ENCODE peak calls at places on chromosomes 3 and 15, in five cellular contexts. H is neural progenitor cell, Q is MM.1S, E is PC-3, Y is GM23338. W is an unnamed sample. For H3F3A, the result is how much of the 10 kb centered on the place peaks cover.

GRCh38 chr3:52470920-52471319 is 15.5 kb downstream of the NISCH start:
- DNase-seq in Y (no peak), H (no peak), E (no peak), Q (no peak), W (no peak)

GRCh38 chr15:98906712-98907083 is 100.9 kb downstream of the PGPEP1L start:
- DNase-seq in H (no peak), Q (no peak), E (peak), Y (no peak), W (peak)

GRCh38 chr3:113231827-113232253 is 20.5 kb downstream of the BOC start:
- DNase-seq in H (no peak), Q (no peak), Y (peak), E (peak), W (peak)

GRCh38 chr3:94441494-94441847 is 378.6 kb downstream of the NSUN3 start:
- DNase-seq in Q (no peak), H (no peak), E (no peak), Y (no peak), W (no peak)

GRCh38 chr3:64114651-64115050 is 91.4 kb upstream of the PSMD6 start:
- DNase-seq in Y (no peak), H (no peak), E (no peak), Q (no peak), W (no peak)

GRCh38 chr3:24830230-24831152 is 335.8 kb upstream of the THRB start:
- DNase-seq in Y (peak), Q (no peak), E (no peak), H (peak), W (peak)

GRCh38 chr3:85567074-85567676 is 608.4 kb downstream of the CADM2 start:
- DNase-seq in H (peak), Q (peak), Y (peak), E (peak), W (peak)

GRCh38 chr15:80404719-80405553 is 754 bp downstream of the ARNT2 start:
- DNase-seq in Y (peak), E (no peak), H (peak), Q (no peak), W (no peak)

GRCh38 chr3:196639517-196640500 is at the start of gene NRROS:
- DNase-seq in Y (peak), Q (peak), H (peak), E (no peak), W (peak)
- TF ChIP-seq EZH2phosphoT487 in Y (no peak), Q (no peak), H (no peak), E (no peak), W (no peak)

GRCh38 chr15:31457631-31458526 is 131.2 kb downstream of the KLF13 start:
- DNase-seq in E (peak), Y (no peak), Q (no peak), H (peak), W (peak)
- H3F3A ChIP-seq in E (under half), Y (under half), Q (under half), H (under half), W (under half)

DNA sequence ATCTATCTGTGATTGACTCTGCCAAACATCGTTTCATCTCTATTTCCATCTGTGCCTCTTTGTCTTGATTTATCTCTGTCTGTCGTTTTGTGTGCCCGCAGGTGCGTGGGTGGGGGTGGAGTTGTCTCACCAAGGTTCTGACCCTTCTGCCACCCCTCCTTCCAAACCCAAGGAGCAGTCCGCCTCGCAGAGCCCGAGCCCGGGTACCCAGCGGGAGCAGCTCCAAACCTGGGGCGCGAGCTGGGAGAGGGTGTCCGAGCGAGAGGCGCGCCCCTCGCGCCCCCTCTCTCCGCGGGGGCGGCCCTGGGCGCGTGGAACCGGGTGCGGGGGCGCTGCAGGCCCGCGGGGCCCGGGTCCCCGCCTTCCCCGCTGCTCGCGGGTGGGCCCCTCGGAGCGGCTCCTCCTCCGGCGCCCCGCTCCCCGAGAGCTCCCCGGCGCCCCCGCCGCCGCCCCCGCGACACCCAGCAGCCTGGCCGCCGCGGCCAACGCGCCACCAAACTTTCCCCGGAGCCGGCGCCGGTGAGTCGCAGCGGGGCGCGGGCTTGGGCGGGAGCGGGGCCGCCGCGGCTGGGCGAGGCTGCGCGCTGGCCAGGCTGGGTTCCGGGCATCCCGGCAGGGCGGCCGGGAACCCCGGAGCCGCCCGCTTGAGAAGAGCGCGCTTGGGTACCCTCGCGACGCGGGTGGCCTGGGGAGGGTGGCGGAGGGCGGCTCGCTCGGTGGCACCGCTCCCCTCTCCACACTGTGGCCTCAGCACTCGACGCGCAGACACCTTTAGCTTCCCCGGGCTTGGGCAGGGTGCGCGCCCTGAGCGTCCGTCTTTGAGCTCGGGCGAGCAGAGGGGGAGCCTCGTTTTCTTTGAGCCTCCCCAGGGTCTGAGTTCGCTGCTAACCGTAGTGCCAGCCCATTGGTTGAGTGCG is at the start of gene HRH1:
- DNase-seq in Y (peak), E (peak), Q (no peak), H (peak), W (peak)
- TF ChIP-seq EZH2 in Y (peak), E (no peak), Q (no peak), H (peak), W (no peak)

GRCh38 chr15:89439764-89440163 is 56.6 kb downstream of the RHCG start:
- DNase-seq in Y (no peak), E (no peak), Q (no peak), H (no peak), W (no peak)

GRCh38 chr15:89435346-89435745 is 61.0 kb downstream of the RHCG start:
- DNase-seq in H (no peak), Y (no peak), Q (no peak), E (no peak), W (no peak)

GRCh38 chr15:89433686-89434085 is 62.7 kb downstream of the RHCG start:
- DNase-seq in Q (no peak), Y (no peak), H (no peak), E (no peak), W (no peak)

GRCh38 chr15:89441295-89441762 is 55.1 kb downstream of the RHCG start:
- DNase-seq in E (peak), H (no peak), Y (no peak), Q (peak), W (no peak)

GRCh38 chr15:89436560-89437311 is 59.6 kb downstream of the RHCG start:
- DNase-seq in Q (no peak), Y (peak), E (peak), H (no peak), W (no peak)
- TF ChIP-seq EZH2phosphoT487 in Q (no peak), Y (no peak), E (no peak), H (no peak), W (no peak)

W was measured in GM23248.